ENCODE peak calls at places on chromosomes 3 and 15, in nine cellular contexts. M is Peyer's patch, V is AG04450, X is H9, Y is NB4, F is Caco-2, W is GM12865, J is progenitor cell of endocrine pancreas, K is A549. D is an unnamed sample.

GRCh38 chr3:195241592-195242355 is 29.2 kb downstream of the XXYLT1 start:
- DNase-seq in X (no peak), V (no peak), W (no peak), K (no peak), Y (no peak), J (no peak), M (peak), F (no peak), D (no peak)

GRCh38 chr15:55703873-55704285 is 39.1 kb downstream of the PRTG start:
- DNase-seq in F (no peak), K (no peak), W (peak), V (no peak), Y (no peak), X (no peak), J (no peak), M (no peak), D (no peak)

GRCh38 chr3:38354588-38355344 is 8.2 kb downstream of the XYLB start:
- DNase-seq in W (no peak), F (no peak), Y (no peak), J (no peak), M (no peak), V (no peak), K (no peak), X (no peak), D (no peak)

GRCh38 chr3:171108066-171108465 is 81.5 kb upstream of the SLC2A2 start:
- DNase-seq in J (no peak), W (no peak), K (peak), F (no peak), Y (no peak), M (no peak), X (no peak), V (no peak), D (no peak)

GRCh38 chr3:194142156-194142910 is 6.4 kb downstream of the HES1 start:
- DNase-seq in Y (peak), J (no peak), K (no peak), X (peak), M (no peak), W (no peak), F (peak), V (no peak), D (no peak)

GRCh38 chr3:118472586-118472985 is 562.1 kb downstream of the IGSF11 start:
- DNase-seq in X (no peak), J (no peak), W (peak), K (peak), F (no peak), Y (peak), M (no peak), V (no peak), D (no peak)

GRCh38 chr15:63157891-63158431 is 684 bp upstream of the RPS27L start:
- DNase-seq in Y (peak), M (peak), J (peak), V (peak), W (peak), K (peak), X (peak), F (peak), D (no peak)

GRCh38 chr3:48407542-48408099 is 22.3 kb downstream of the PLXNB1 start:
- DNase-seq in V (no peak), X (no peak), F (peak), Y (no peak), K (no peak), M (peak), J (no peak), W (no peak), D (no peak)

GRCh38 chr3:6097021-6097420 is 763.9 kb upstream of the GRM7 start:
- DNase-seq in M (no peak), V (no peak), X (no peak), Y (no peak), K (no peak), F (no peak), W (peak), J (no peak), D (no peak)

GRCh38 chr3:125059488-125060245 is 3.9 kb upstream of the HEG1 start:
- DNase-seq in K (no peak), F (peak), X (no peak), J (no peak), M (peak), V (no peak), Y (no peak), W (no peak), D (no peak)

GRCh38 chr3:94627689-94628088 is 564.8 kb downstream of the NSUN3 start:
- DNase-seq in M (no peak), V (no peak), W (no peak), Y (no peak), K (no peak), X (no peak), J (no peak), F (no peak), D (no peak)

GRCh38 chr15:74725845-74726773 is 781 bp upstream of the CYP1A1 start:
- DNase-seq in Y (peak), V (no peak), J (peak), W (peak), F (peak), K (peak), M (peak), X (peak), D (peak)

GRCh38 chr15:32100286-32100685 is 70.0 kb downstream of the CHRNA7 start:
- DNase-seq in W (peak), M (no peak), F (no peak), X (no peak), K (no peak), J (no peak), Y (no peak), V (no peak), D (no peak)

GRCh38 chr3:114741066-114741465 is 406.0 kb downstream of the ZBTB20 start:
- DNase-seq in V (no peak), M (no peak), F (no peak), W (no peak), J (no peak), Y (no peak), X (no peak), K (no peak), D (no peak)

GRCh38 chr15:94119923-94120775 is 111.2 kb upstream of the MCTP2 start:
- DNase-seq in W (peak), Y (peak), V (peak), J (peak), X (peak), K (peak), F (peak), M (peak), D (peak)

DNA sequence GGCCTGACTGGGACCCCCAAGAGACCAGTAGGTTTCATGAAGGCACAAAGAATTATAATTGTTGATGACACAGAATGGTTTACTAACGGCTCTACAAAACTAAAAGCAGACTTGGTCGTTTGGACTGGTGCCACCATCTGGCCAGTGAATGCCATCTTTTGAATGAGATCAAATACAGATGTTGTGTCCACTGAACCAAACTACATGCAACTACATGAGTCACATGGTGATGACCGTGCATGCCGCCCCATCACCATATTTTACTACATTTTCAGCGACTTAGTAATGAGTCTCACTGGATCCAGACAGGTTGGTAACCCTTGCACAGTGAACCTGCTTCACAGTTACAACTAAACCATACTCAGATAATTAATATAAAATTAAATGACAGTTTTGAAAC is 803.3 kb downstream of the DIPK2A start:
- DNase-seq in V (no peak), J (no peak), Y (peak), M (no peak), F (no peak), W (peak), X (no peak), K (peak), D (no peak)
- TF ChIP-seq CTCF in V (no peak), J (no peak), Y (no peak), M (no peak), F (no peak), W (no peak), X (no peak), K (no peak), D (no peak)

DNA sequence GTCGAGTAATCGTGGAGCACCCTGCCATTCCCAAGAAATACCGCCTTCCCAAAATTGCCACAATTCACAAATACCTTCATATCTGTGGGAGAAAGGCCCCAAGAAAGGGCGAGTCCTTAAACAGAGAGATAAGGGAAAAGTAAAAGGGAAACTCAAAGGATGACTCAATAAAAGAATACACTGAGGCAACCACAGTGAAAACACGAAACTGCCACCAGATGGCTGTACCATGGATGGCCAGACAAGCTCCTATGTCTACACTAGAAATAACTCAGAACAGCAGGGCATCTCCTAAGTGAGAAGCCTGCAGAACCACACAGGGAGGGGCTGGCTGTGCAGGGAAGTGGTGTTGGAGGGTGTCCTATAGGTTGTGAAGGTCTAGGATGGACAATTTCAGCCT is 25.0 kb downstream of the SRGAP3 start:
- DNase-seq in X (no peak), F (peak), K (no peak), Y (peak), J (no peak), M (no peak), V (no peak), W (peak), D (no peak)
- TF ChIP-seq CTCF in X (no peak), F (no peak), K (no peak), Y (no peak), J (no peak), M (no peak), V (no peak), W (peak), D (no peak)

DNA sequence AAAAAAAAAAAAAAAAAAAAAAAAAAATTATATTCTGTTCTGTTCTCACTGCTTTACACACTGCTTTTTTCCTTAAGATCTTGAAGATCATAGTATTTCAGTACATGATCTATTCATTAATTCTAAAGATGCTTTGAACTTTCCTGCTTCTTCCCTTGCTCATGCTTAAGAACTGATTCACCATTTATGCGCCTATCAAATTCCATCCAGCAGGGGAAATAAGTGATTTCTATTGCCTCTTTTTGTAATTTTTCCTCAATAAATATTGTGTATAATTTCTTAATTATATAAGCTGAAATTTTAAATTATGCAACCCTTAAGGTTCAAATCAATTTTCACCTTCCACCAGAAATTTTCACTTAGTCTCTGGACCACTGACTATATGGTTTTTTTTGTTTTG is 10.6 kb downstream of the DENND6A start:
- DNase-seq in W (no peak), J (no peak), V (no peak), X (no peak), F (no peak), M (no peak), K (no peak), Y (no peak), D (no peak)
- TF ChIP-seq CTCF in W (no peak), J (peak), V (peak), X (peak), F (peak), M (no peak), K (peak), Y (no peak), D (no peak)

DNA sequence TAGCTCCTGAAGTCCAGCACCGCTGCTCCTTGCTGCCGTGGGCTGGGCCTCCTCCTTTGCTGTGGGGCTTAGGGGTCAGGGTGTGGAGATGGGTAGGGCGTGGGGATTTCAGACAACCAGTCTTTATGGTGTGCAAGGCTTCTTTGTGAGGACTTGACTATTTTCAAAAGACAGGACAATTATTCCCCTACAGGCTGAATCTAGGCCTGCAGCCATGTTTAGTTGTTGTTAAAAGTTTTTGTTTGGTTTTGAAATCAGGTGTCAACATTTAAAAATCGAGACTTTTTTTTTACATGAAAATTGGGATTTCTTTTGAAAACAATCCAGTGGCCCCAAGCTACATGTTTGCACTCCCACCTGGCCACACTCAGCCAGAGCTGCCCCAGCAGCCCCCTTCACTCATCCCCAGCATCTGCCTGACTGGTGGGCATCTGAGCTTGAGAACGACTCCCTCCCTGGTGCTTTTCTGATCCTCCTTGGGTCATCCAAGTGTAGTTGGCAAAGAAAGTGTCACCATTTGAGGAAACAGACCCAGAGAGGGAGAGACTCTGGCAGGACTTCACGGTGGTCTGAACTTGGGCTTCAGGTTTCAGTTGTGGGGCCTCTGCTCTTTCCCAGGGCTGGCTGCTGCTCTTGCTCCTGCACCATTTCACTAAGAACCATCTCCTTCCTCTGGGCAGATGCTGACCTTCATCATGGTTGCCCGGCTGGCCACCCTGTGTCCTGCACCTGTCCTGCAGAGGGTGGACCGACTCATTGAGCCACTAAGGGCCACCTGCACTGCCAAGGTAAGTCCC is 10.4 kb downstream of the RPL32 start:
- DNase-seq in J (no peak), V (no peak), X (no peak), Y (no peak), W (no peak), K (no peak), F (no peak), M (no peak), D (no peak)
- TF ChIP-seq CTCF in J (no peak), V (peak), X (peak), Y (peak), W (peak), K (no peak), F (peak), M (no peak), D (no peak)

GRCh38 chr3:8729479-8729878 is 4.1 kb upstream of the CAV3 start:
- DNase-seq in M (no peak), F (no peak), K (no peak), Y (no peak), V (no peak), J (no peak), X (no peak), W (no peak), D (no peak)
- TF ChIP-seq CTCF in M (no peak), F (no peak), K (no peak), Y (no peak), V (no peak), J (no peak), X (no peak), W (no peak), D (no peak)

DNA sequence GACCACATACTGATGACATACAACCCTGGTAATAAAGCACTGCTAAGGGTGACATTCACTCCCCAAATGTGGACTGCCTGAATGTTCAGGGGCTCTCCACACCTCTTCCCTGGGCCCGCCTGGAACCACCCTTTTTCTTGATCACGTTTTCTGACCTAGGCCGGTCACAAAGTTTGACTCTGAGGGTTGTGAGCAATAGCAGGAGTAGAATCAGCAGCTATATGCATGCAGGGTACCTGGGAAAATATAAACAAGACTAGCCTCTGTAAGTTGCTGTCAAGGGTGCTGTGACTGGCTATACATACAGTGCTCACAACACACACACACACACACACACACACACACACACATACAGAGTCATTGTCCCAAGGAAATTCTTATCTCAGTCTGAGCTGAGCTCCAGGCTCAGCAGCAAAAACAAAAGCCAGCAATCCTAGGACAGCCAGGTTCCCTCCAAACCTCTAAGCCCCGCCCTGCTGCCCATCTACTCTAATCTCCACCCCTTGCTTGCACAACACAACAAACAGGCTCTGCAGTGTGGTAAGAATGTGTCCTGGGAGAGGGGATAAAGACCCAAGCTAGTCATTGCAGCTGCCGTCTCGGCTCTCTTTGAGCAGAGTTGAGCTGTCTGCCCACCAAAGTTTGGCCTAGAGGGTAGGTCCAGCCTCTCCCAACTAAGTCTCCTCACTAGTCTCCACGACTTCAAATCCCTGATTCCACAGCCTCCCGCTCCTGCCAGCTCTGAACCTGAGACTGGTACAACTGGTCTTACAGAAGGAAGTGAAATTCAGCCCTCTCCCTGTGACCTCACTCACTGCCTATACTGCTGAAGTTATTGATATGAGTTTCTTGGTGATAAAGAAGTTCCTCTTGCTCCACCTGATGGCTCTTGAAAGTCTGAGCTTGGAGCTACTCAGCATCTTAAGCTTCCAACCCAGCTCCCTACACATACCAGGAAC is 2.2 kb downstream of the BMF start:
- DNase-seq in J (peak), K (peak), W (peak), V (no peak), F (peak), X (peak), Y (peak), M (peak), D (no peak)
- TF ChIP-seq CTCF in J (no peak), K (no peak), W (peak), V (no peak), F (no peak), X (no peak), Y (peak), M (peak), D (no peak)